ENCODE peak calls at places on chromosomes 7 and 10, in seven cellular contexts. H is neuronal stem cell, C is H9, Z is mesendoderm, S is IMR-90, J is H1, G is trophoblast cell. O is an unnamed sample.

GRCh38 chr10:93065675-93066543 is 5.3 kb downstream of the CYP26C1 start:
- DNase-seq in Z (peak), J (no peak), C (peak), S (no peak), H (no peak), G (no peak), O (no peak)

GRCh38 chr7:13898957-13899670 is 90.4 kb downstream of the ETV1 start:
- DNase-seq in H (no peak), G (peak), Z (peak), S (no peak), J (no peak), C (no peak), O (no peak)

GRCh38 chr10:79129361-79129997 is 60.7 kb downstream of the ZMIZ1 start:
- DNase-seq in Z (peak), G (no peak), S (peak), H (peak), C (peak), J (peak), O (peak)

GRCh38 chr10:60434418-60435046 is 44.9 kb upstream of the ANK3 start:
- DNase-seq in S (peak), J (no peak), H (peak), G (peak), Z (peak), C (no peak), O (peak)

GRCh38 chr7:39554583-39555140 is 11.5 kb upstream of the YAE1 start:
- DNase-seq in J (no peak), Z (no peak), H (no peak), S (no peak), G (peak), C (no peak), O (no peak)

GRCh38 chr7:111841596-111842209 is 279.4 kb upstream of the IMMP2L start:
- DNase-seq in H (no peak), S (no peak), G (no peak), J (no peak), C (no peak), Z (no peak), O (no peak)

GRCh38 chr10:77259475-77259874 is 378.1 kb downstream of the KCNMA1 start:
- DNase-seq in C (no peak), J (no peak), G (no peak), H (no peak), S (no peak), Z (no peak), O (no peak)

GRCh38 chr7:70599446-70600190 is 532.3 kb upstream of the GALNT17 start:
- DNase-seq in C (no peak), J (no peak), G (no peak), Z (peak), H (no peak), S (no peak), O (no peak)

GRCh38 chr10:66786705-66787104 is 139.1 kb upstream of the LRRTM3 start:
- DNase-seq in J (no peak), S (no peak), H (no peak), G (no peak), C (no peak), Z (no peak), O (no peak)

GRCh38 chr10:12727832-12728215 is 273.7 kb downstream of the CCDC3 start:
- DNase-seq in Z (no peak), G (no peak), H (no peak), S (no peak), J (no peak), C (no peak), O (peak)

GRCh38 chr10:34699904-34700303 is 115.2 kb downstream of the PARD3 start:
- DNase-seq in H (no peak), S (no peak), Z (no peak), G (no peak), J (no peak), C (no peak), O (no peak)

GRCh38 chr7:98217623-98218582 is 6.7 kb downstream of the BHLHA15 start:
- DNase-seq in Z (no peak), S (no peak), H (no peak), G (no peak), J (no peak), C (no peak), O (no peak)

GRCh38 chr10:82288461-82288881 is 413.5 kb downstream of the NRG3 start:
- DNase-seq in C (no peak), G (peak), S (no peak), H (no peak), J (no peak), Z (peak), O (peak)

DNA sequence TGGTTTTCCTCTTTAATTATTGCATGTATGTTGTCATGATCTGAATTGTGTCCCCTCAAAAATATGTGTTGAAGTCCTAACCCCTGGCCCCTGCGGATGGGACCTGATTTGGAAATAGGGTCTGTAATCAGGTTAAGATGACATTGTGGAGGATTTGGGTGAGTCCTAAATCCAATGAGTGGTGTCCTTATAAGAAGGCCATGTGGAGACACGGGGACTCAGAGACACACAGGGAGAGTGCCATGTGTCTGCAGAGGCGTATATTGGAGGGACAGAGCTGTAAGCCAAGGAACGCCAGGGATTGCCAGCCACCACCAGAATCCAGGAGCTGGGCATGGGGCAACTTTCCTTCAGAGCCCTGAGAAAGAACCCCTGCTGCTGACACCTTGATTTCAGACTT is 171.9 kb downstream of the CREB5 start:
- DNase-seq in Z (no peak), H (no peak), J (no peak), G (no peak), C (no peak), S (no peak), O (no peak)
- H3K18ac ChIP-seq in Z (no peak), H (no peak), J (no peak), G (no peak), C (no peak), S (no peak), O (no peak)

GRCh38 chr10:17101257-17101909 is 28.2 kb downstream of the CUBN start:
- DNase-seq in G (peak), J (no peak), S (no peak), Z (no peak), H (no peak), C (no peak), O (no peak)
- H3K27ac ChIP-seq in G (no peak), J (no peak), S (no peak), Z (no peak), H (no peak), C (no peak), O (no peak)

GRCh38 chr7:157628456-157628855 is 291.7 kb downstream of the DNAJB6 start:
- DNase-seq in J (no peak), H (no peak), Z (no peak), C (no peak), G (no peak), S (no peak), O (no peak)
- H3K18ac ChIP-seq in J (no peak), H (no peak), Z (no peak), C (no peak), G (no peak), S (no peak), O (no peak)

DNA sequence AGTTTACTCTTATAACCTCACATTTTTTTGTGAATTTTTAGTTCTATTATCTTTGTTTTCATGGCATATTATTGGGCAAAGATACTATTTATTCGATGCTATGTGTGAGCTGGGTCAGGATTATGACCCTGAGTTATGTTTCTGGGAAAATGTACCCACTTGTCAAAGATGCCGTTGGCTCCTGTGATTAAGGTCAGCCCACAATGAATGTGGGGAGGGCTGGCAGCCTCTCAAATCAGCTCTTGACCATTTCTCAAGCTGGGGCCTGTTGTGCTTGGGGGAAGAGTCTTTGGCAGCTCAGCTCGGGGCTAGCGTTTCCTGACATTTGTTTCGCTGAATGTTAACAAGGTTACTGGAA is 97.5 kb downstream of the TCF7L2 start:
- DNase-seq in G (no peak), S (no peak), H (no peak), Z (no peak), C (no peak), J (no peak), O (peak)
- H3K27ac ChIP-seq in G (no peak), S (no peak), H (peak), Z (peak), C (no peak), J (no peak), O (peak)

O was measured in mesenchymal stem cell.